ENCODE peak calls at places on chromosomes 12 and 14, in five cellular contexts. U is left lung, B is psoas muscle, S is GM12865, P is NCI-H1417. C is an unnamed sample.

GRCh38 chr12:103530352-103530751 is 34.6 kb upstream of the C12orf42 start:
- DNase-seq in B (no peak), P (no peak), S (peak), U (no peak), C (no peak)

GRCh38 chr12:91685917-91686316 is 459.7 kb downstream of the BTG1 start:
- DNase-seq in B (no peak), U (no peak), P (no peak), S (no peak), C (no peak)

GRCh38 chr14:34038358-34039057 is 87.6 kb upstream of the EGLN3 start:
- DNase-seq in S (no peak), P (no peak), U (no peak), B (no peak), C (no peak)

GRCh38 chr12:129903956-129904769 is at the start of gene TMEM132D:
- DNase-seq in U (no peak), B (no peak), P (no peak), S (no peak), C (no peak)

GRCh38 chr14:104295681-104296387 is 157.4 kb downstream of the KIF26A start:
- DNase-seq in B (no peak), S (no peak), P (no peak), U (peak), C (no peak)

GRCh38 chr14:80764496-80764895 is 177.0 kb downstream of the CEP128 start:
- DNase-seq in P (no peak), U (no peak), B (no peak), S (no peak), C (no peak)

GRCh38 chr12:2756756-2757155 is 38.0 kb upstream of the FKBP4 start:
- DNase-seq in B (no peak), U (no peak), P (no peak), S (no peak), C (no peak)

GRCh38 chr14:38342803-38343202 is 86.9 kb upstream of the CLEC14A start:
- DNase-seq in U (no peak), B (no peak), S (no peak), P (no peak), C (peak)

GRCh38 chr14:88612981-88613380 is 50.1 kb downstream of the ZC3H14 start:
- DNase-seq in S (no peak), U (no peak), P (no peak), B (no peak), C (no peak)

GRCh38 chr12:58639323-58639934 is 280.9 kb downstream of the LRIG3 start:
- DNase-seq in P (peak), U (no peak), S (no peak), B (no peak), C (no peak)

GRCh38 chr14:105364100-105364708 is 34.1 kb upstream of the TEX22 start:
- DNase-seq in P (no peak), S (no peak), U (no peak), B (no peak), C (peak)

GRCh38 chr12:108606492-108606891 is 8.6 kb upstream of the TMEM119 start:
- DNase-seq in U (no peak), P (no peak), S (no peak), B (no peak), C (no peak)

GRCh38 chr12:31477669-31478068 is 113.3 kb downstream of the DENND5B start:
- DNase-seq in U (no peak), P (no peak), B (no peak), S (peak), C (no peak)

GRCh38 chr14:75264036-75264435 is 14.6 kb upstream of the FOS start:
- DNase-seq in P (no peak), U (no peak), S (no peak), B (no peak), C (no peak)

GRCh38 chr12:541676-542289 is 82.0 kb downstream of the B4GALNT3 start:
- DNase-seq in B (no peak), P (no peak), U (no peak), S (no peak), C (no peak)

GRCh38 chr12:26010293-26010821 is 51.9 kb downstream of the RASSF8 start:
- DNase-seq in P (no peak), B (no peak), S (no peak), U (no peak), C (no peak)

GRCh38 chr14:33134975-33135374 is 196.3 kb downstream of the NPAS3 start:
- DNase-seq in B (no peak), U (no peak), S (no peak), P (no peak), C (no peak)

GRCh38 chr14:49512147-49512551 is 74.0 kb downstream of the RPS29 start:
- DNase-seq in S (no peak), B (no peak), P (no peak), U (no peak), C (peak)

GRCh38 chr12:131422744-131423143 is 288.1 kb upstream of the SFSWAP start:
- DNase-seq in B (no peak), U (no peak), S (no peak), P (no peak), C (no peak)